ENCODE peak calls at places on chromosomes 2 and 18, in six cellular contexts. H is suprapubic skin; S is heart left ventricle; O is CD4-positive, CD25-positive, alpha-beta regulatory T cell; E is mesendoderm; A is CD4-positive, alpha-beta T cell. J is an unnamed sample.

GRCh38 chr2:58925676-58926081 is 684.6 kb upstream of the FANCL start:
- DNase-seq in O (no peak), E (no peak), A (no peak), S (no peak), H (peak), J (no peak)

GRCh38 chr2:27305516-27305915 is 2.7 kb downstream of the UCN start:
- DNase-seq in S (no peak), E (no peak), O (no peak), A (no peak), H (no peak), J (no peak)

GRCh38 chr2:234500394-234501006 is 3.6 kb upstream of the ARL4C start:
- DNase-seq in O (peak), E (peak), A (peak), H (no peak), S (peak), J (no peak)

GRCh38 chr2:41954304-41955291 is 93.2 kb upstream of the PKDCC start:
- DNase-seq in O (no peak), A (no peak), S (no peak), H (no peak), E (no peak), J (no peak)

GRCh38 chr2:28618221-28619141 is 122.6 kb downstream of the PLB1 start:
- DNase-seq in S (no peak), H (no peak), A (no peak), O (no peak), E (no peak), J (no peak)

GRCh38 chr2:126887506-126887905 is 11.2 kb upstream of the TEX51 start:
- DNase-seq in S (peak), O (no peak), A (no peak), E (no peak), H (peak), J (no peak)

GRCh38 chr2:106085441-106085911 is 108.6 kb downstream of the UXS1 start:
- DNase-seq in O (no peak), H (no peak), S (peak), A (peak), E (peak), J (no peak)

GRCh38 chr2:237692601-237693079 is 65.3 kb downstream of the LRRFIP1 start:
- DNase-seq in A (no peak), E (peak), O (no peak), S (no peak), H (peak), J (no peak)

GRCh38 chr2:28346587-28346986 is 46.1 kb upstream of the FOSL2 start:
- DNase-seq in H (peak), S (no peak), O (no peak), E (no peak), A (no peak), J (no peak)

GRCh38 chr2:172777431-172777830 is 41.8 kb downstream of the RAPGEF4 start:
- DNase-seq in E (no peak), H (no peak), S (no peak), A (no peak), O (no peak), J (no peak)

GRCh38 chr2:23069935-23070334 is 315.0 kb upstream of the KLHL29 start:
- DNase-seq in A (no peak), S (no peak), O (no peak), E (peak), H (no peak), J (no peak)

GRCh38 chr2:174985624-174986023 is 19.6 kb downstream of the CHN1 start:
- DNase-seq in A (no peak), S (no peak), E (no peak), O (no peak), H (no peak), J (no peak)

GRCh38 chr2:222604749-222605515 is 51.0 kb downstream of the FARSB start:
- DNase-seq in H (no peak), O (no peak), S (no peak), E (no peak), A (no peak), J (no peak)
- H3K27ac ChIP-seq in H (no peak), O (no peak), S (no peak), E (no peak), A (no peak), J (no peak)

GRCh38 chr2:38463752-38464151 is 86.7 kb upstream of the ATL2 start:
- DNase-seq in O (no peak), S (no peak), E (no peak), A (no peak), H (no peak), J (no peak)
- H3K27ac ChIP-seq in O (no peak), S (no peak), E (no peak), A (no peak), H (no peak), J (no peak)

DNA sequence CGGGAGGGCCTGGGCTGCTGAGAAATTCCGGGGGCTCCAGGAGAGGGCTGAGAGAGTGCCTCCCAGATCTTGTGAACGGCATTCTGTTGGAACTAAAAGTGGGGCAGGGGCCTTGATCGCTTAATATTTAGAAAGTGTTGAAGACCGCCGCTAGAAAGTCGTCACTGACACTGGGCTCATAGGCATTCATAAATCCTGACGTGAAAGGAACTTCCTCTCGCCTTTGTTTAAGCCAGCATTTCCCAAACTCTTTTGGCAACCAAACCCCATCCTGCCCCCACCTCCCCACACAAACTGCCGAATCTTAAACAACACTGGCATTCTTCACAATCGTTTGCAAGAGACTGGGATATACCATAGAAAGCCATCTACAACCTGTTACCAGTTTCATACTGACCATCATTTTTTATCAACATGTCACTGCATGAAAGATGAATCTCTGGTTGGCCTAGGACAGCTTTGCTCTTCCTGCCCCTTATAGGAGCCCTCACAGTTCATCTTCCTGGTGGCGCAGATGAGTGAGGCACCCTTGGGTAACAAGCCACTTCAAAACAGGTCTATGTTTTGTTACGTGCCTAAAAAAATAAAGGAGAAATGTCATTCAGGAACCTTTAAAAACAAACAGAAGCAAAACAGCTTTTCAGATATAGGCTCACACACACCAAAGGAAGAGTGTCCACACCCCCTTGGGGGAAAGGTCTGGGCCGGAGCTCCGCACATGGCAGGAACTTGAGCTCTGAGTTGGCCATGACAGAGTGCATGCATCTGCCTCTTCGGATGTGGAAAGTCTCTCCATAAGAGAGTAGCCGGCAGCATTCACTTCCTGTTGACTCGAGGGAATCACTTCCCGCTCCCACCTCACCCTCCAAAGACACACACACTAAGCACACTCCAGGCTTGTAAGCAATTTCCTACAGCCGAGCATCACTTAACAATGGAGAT is 13.0 kb downstream of the MTERF4 start:
- DNase-seq in O (no peak), A (no peak), E (no peak), H (no peak), S (no peak), J (no peak)
- H3K27ac ChIP-seq in O (no peak), A (no peak), E (no peak), H (no peak), S (no peak), J (no peak)

GRCh38 chr2:200968735-200969134 is 5.3 kb upstream of the ORC2 start:
- DNase-seq in S (no peak), A (no peak), H (no peak), E (no peak), O (no peak), J (no peak)
- H3K27ac ChIP-seq in S (no peak), A (no peak), H (peak), E (no peak), O (no peak), J (peak)

DNA sequence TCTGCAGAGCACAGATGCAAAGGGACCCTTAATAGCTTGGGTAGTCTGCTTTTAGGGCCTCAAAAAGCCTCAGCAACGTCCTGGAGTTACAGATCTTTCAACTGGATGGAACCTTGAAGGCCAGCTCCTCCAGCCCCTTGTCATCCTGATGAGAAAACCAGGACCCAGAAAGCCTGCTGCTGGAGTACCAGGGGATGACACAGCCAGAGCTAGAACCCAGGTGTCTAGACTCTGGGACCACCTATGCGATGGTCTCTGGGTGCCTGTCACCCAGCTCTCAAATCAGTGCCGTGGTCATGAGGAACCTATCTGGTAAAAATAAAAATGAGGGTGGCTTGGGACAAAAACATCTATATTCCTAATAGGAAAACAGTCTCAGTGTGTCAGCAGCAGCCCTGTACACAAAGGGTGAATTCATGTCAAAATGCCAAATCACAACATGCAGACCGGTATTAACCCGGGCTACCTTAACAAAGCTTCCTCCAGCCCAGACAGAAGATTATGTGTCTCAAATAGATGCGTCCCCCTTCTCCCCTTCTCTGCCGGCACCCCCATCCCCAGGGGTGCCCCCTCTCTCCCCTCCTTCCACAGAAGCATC is 28.5 kb downstream of the SMAD7 start:
- DNase-seq in H (no peak), E (no peak), S (no peak), O (no peak), A (no peak), J (no peak)
- H3K27ac ChIP-seq in H (peak), E (no peak), S (peak), O (no peak), A (no peak), J (peak)

GRCh38 chr2:177822941-177823340 is 249.6 kb downstream of the PDE11A start:
- DNase-seq in E (no peak), H (no peak), A (no peak), S (no peak), O (no peak), J (no peak)
- H3K27ac ChIP-seq in E (no peak), H (no peak), A (no peak), S (no peak), O (no peak), J (no peak)